ENCODE peak calls at places on chromosomes 6 and 20, in four cellular contexts. S is adrenal gland, Y is cardiac fibroblast, J is HCT116. M is an unnamed sample.

GRCh38 chr6:163892814-163893561 is 478.5 kb downstream of the QKI start:
- DNase-seq in J (no peak), Y (no peak), S (no peak), M (no peak)

GRCh38 chr6:124747336-124747735 is 214.9 kb upstream of the RNF217 start:
- DNase-seq in S (no peak), J (no peak), Y (no peak), M (no peak)

GRCh38 chr20:16804793-16805187 is 56.6 kb downstream of the OTOR start:
- DNase-seq in J (no peak), S (no peak), Y (no peak), M (no peak)

GRCh38 chr20:50346372-50347347 is 156.0 kb downstream of the CEBPB start:
- DNase-seq in Y (peak), J (no peak), S (peak), M (peak)

GRCh38 chr6:75156186-75156878 is 49.5 kb downstream of the COL12A1 start:
- DNase-seq in Y (no peak), S (no peak), J (no peak), M (no peak)

GRCh38 chr6:32086661-32087573 is 22.2 kb downstream of the TNXB start:
- DNase-seq in Y (peak), J (no peak), S (peak), M (peak)

GRCh38 chr20:51871943-51872342 is 69.6 kb upstream of the SALL4 start:
- DNase-seq in S (no peak), Y (no peak), J (no peak), M (no peak)

GRCh38 chr6:79353226-79353625 is 118.7 kb upstream of the HMGN3 start:
- DNase-seq in S (no peak), J (no peak), Y (peak), M (no peak)

GRCh38 chr6:165042912-165043311 is 266.5 kb downstream of the C6orf118 start:
- DNase-seq in J (no peak), Y (no peak), S (no peak), M (no peak)

GRCh38 chr6:109025639-109026038 is 69.0 kb downstream of the SESN1 start:
- DNase-seq in S (no peak), Y (no peak), J (no peak), M (no peak)

GRCh38 chr6:131212024-131212423 is 76.8 kb downstream of the AKAP7 start:
- DNase-seq in Y (no peak), J (no peak), S (no peak), M (no peak)

GRCh38 chr6:47714802-47715201 is 16.4 kb downstream of the ADGRF4 start:
- DNase-seq in J (no peak), Y (no peak), S (no peak), M (no peak)

GRCh38 chr6:122789862-122790739 is 1.0 kb downstream of the SMPDL3A start:
- DNase-seq in S (peak), J (no peak), Y (no peak), M (no peak)

GRCh38 chr6:28589234-28589951 is 63.7 kb downstream of the GPX5 start:
- DNase-seq in S (peak), J (peak), Y (peak), M (peak)

GRCh38 chr6:94570576-94570975 is 1006.8 kb upstream of the MANEA start:
- DNase-seq in J (no peak), Y (no peak), S (no peak), M (no peak)

GRCh38 chr6:161439093-161439492 is 165.2 kb upstream of the AGPAT4 start:
- DNase-seq in J (peak), Y (peak), S (peak), M (peak)

GRCh38 chr20:23367770-23368169 is 5.8 kb downstream of the GZF1 start:
- DNase-seq in J (no peak), Y (peak), S (no peak), M (no peak)

GRCh38 chr20:38275815-38276550 is 15.4 kb upstream of the KIAA1755 start:
- DNase-seq in J (no peak), Y (peak), S (no peak), M (no peak)

GRCh38 chr6:116556065-116556464 is 2.5 kb downstream of the CALHM4 start:
- DNase-seq in Y (peak), S (no peak), J (no peak), M (no peak)

GRCh38 chr6:33683051-33683571 is 28.4 kb downstream of the UQCC2 start:
- DNase-seq in S (no peak), J (no peak), Y (no peak), M (no peak)

DNA sequence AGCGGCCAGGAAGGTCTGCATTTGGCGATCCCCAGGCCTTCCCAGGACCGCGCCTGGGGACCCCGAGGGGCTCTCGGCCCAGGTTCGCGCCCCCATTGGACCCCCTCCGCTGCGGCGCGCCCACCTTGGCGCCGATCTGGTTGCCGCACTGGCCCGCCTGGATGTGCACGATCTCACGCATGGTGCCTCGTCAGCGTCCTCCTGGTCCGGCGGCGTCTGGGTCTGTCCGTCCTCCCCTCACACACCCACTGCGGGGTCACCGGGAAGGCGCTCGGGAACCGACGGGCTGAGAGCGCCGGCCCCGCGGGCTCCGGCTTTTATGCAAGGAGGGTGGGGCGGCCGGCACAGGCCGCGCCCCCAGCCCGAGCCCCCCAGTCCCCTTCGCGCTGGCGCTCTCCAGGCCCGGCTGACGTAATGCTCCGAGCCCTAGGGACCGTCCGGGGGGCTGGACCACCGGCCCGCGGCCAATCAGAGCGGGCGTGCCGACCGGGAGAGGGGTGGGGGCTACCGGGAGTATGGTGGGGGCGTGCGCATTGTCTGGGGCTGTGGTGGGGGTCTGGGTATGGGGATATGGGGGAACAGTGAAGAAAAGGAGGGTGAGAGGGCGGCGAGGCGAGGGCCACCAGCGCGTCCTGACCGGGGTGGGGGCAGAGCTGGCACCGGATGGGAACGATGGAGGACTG is at the start of gene TUBB2B:
- DNase-seq in Y (no peak), J (no peak), S (no peak), M (no peak)
- H3K4me3 ChIP-seq in Y (peak), J (no peak), S (no peak), M (peak)

GRCh38 chr6:6678811-6679210 is 90.3 kb downstream of the LY86 start:
- DNase-seq in Y (no peak), S (no peak), J (no peak), M (peak)

GRCh38 chr6:6679633-6680032 is 91.1 kb downstream of the LY86 start:
- DNase-seq in S (no peak), Y (no peak), J (no peak), M (no peak)

GRCh38 chr6:6678185-6678671 is 89.7 kb downstream of the LY86 start:
- DNase-seq in J (no peak), S (no peak), Y (peak), M (peak)

GRCh38 chr6:6676910-6677441 is 88.5 kb downstream of the LY86 start:
- DNase-seq in Y (peak), S (peak), J (peak), M (peak)

GRCh38 chr6:6674872-6675271 is 86.4 kb downstream of the LY86 start:
- DNase-seq in S (no peak), Y (no peak), J (no peak), M (no peak)
- TF ChIP-seq CTCF in S (no peak), Y (peak), J (peak), M (peak)

GRCh38 chr6:27539551-27539950 is 66.6 kb upstream of the ZNF184 start:
- DNase-seq in S (no peak), J (no peak), Y (no peak), M (no peak)
- H3K4me3 ChIP-seq in S (no peak), J (peak), Y (no peak), M (no peak)

GRCh38 chr6:134636221-134636830 is 313.6 kb downstream of the ALDH8A1 start:
- DNase-seq in S (no peak), J (no peak), Y (no peak), M (no peak)
- TF ChIP-seq CTCF in S (no peak), J (no peak), Y (no peak), M (no peak)

GRCh38 chr6:127483399-127484055 is 24.3 kb upstream of the KIAA0408 start:
- DNase-seq in J (no peak), S (no peak), Y (no peak), M (no peak)
- H3K4me3 ChIP-seq in J (no peak), S (no peak), Y (no peak), M (no peak)

GRCh38 chr20:21096321-21097043 is 9.7 kb downstream of the LINC00237 start:
- DNase-seq in Y (peak), S (no peak), J (peak), M (no peak)
- TF ChIP-seq CTCF in Y (no peak), S (no peak), J (no peak), M (no peak)

M was measured in astrocyte of the cerebellum.